ENCODE peak calls at places on chromosomes 2 and 18, in four cellular contexts. A, T, F and J are unnamed samples.

GRCh38 chr18:22703883-22704626 is 229.1 kb upstream of the RBBP8 start:
- DNase-seq in T (peak), A (no peak), F (no peak), J (peak)

GRCh38 chr2:78778756-78779510 is 246.6 kb upstream of the REG3G start:
- DNase-seq in A (no peak), F (no peak), T (no peak), J (no peak)

GRCh38 chr2:222732774-222733173 is 61.3 kb downstream of the MOGAT1 start:
- DNase-seq in T (no peak), F (no peak), A (no peak), J (no peak)

GRCh38 chr2:74374509-74375205 is 5.5 kb downstream of the DCTN1 start:
- DNase-seq in A (no peak), T (no peak), F (no peak), J (peak)

GRCh38 chr2:224969095-224969494 is 73.2 kb downstream of the DOCK10 start:
- DNase-seq in T (no peak), A (no peak), F (no peak), J (no peak)

GRCh38 chr18:79315589-79315988 is 80.1 kb upstream of the NFATC1 start:
- DNase-seq in A (no peak), T (no peak), F (no peak), J (no peak)

GRCh38 chr2:173496746-173497145 is 142.1 kb downstream of the CDCA7 start:
- DNase-seq in A (no peak), T (no peak), F (no peak), J (no peak)

GRCh38 chr2:205776139-205776538 is 93.8 kb downstream of the NRP2 start:
- DNase-seq in A (no peak), F (peak), T (peak), J (no peak)

GRCh38 chr2:53500181-53500580 is 267.4 kb upstream of the CHAC2 start:
- DNase-seq in A (no peak), F (no peak), T (no peak), J (no peak)

GRCh38 chr2:86704482-86704971 is 15.6 kb upstream of the RMND5A start:
- DNase-seq in A (no peak), T (no peak), F (no peak), J (no peak)

GRCh38 chr2:120383191-120383590 is 37.3 kb downstream of the INHBB start:
- DNase-seq in F (no peak), T (no peak), A (no peak), J (no peak)

GRCh38 chr2:53826587-53827397 is 33.0 kb downstream of the GPR75 start:
- DNase-seq in T (no peak), F (no peak), A (no peak), J (no peak)

GRCh38 chr18:49019446-49020045 is 68.8 kb upstream of the SMAD7 start:
- DNase-seq in T (no peak), F (no peak), A (no peak), J (no peak)

GRCh38 chr2:85504434-85505261 is 34.3 kb upstream of the MAT2A start:
- DNase-seq in T (no peak), A (no peak), F (peak), J (no peak)

GRCh38 chr2:43818761-43819160 is 19.9 kb downstream of the ABCG5 start:
- DNase-seq in F (no peak), A (no peak), T (no peak), J (no peak)

GRCh38 chr2:44295113-44295512 is 19.8 kb downstream of the SLC3A1 start:
- DNase-seq in F (no peak), A (no peak), T (no peak), J (no peak)

GRCh38 chr18:73283032-73283431 is 415.2 kb upstream of the NETO1 start:
- DNase-seq in F (no peak), T (no peak), A (no peak), J (no peak)

GRCh38 chr2:165016772-165017411 is 61.6 kb upstream of the SLC38A11 start:
- DNase-seq in F (no peak), A (no peak), T (no peak), J (peak)

GRCh38 chr2:158676696-158677095 is 118.4 kb upstream of the DAPL1 start:
- DNase-seq in F (no peak), T (no peak), A (no peak), J (no peak)

GRCh38 chr2:56267412-56267788 is 83.6 kb downstream of the CCDC85A start:
- DNase-seq in F (no peak), A (no peak), T (no peak), J (no peak)

GRCh38 chr2:99836670-99837069 is 305.7 kb downstream of the AFF3 start:
- DNase-seq in T (no peak), A (no peak), F (no peak), J (no peak)

GRCh38 chr2:74821177-74822124 is 12.5 kb upstream of the HK2 start:
- DNase-seq in T (no peak), A (no peak), F (no peak), J (no peak)

GRCh38 chr2:9170458-9171130 is 36.0 kb upstream of the ASAP2 start:
- DNase-seq in A (no peak), T (no peak), F (no peak), J (no peak)

GRCh38 chr2:210224660-210225460 is at the start of gene ACADL:
- DNase-seq in T (no peak), F (peak), A (no peak), J (no peak)

GRCh38 chr2:37529830-37530452 is 141.5 kb downstream of the CDC42EP3 start:
- DNase-seq in F (no peak), A (no peak), T (no peak), J (no peak)

GRCh38 chr2:158060160-158060861 is 41.4 kb upstream of the UPP2 start:
- DNase-seq in F (no peak), T (no peak), A (no peak), J (no peak)

GRCh38 chr18:67463829-67464228 is 52.7 kb downstream of the DSEL start:
- DNase-seq in F (no peak), T (no peak), A (no peak), J (no peak)

GRCh38 chr18:75070235-75070624 is 138.7 kb downstream of the PTGR3 start:
- DNase-seq in A (no peak), F (no peak), T (no peak), J (no peak)

GRCh38 chr2:188333751-188334524 is 42.3 kb downstream of the GULP1 start:
- DNase-seq in T (no peak), A (no peak), F (no peak), J (no peak)

GRCh38 chr2:241620419-241620769 is 16.6 kb downstream of the THAP4 start:
- DNase-seq in F (no peak), T (no peak), A (no peak), J (no peak)

GRCh38 chr2:54579682-54580349 is 123.7 kb downstream of the SPTBN1 start:
- DNase-seq in T (no peak), F (no peak), A (peak), J (no peak)

GRCh38 chr2:29343830-29344229 is 228.6 kb downstream of the CLIP4 start:
- DNase-seq in A (no peak), T (no peak), F (no peak), J (no peak)

GRCh38 chr2:129233751-129234406 is 745.6 kb upstream of the RAB6C start:
- DNase-seq in T (no peak), F (no peak), A (no peak), J (no peak)

GRCh38 chr2:26504002-26504401 is 26.1 kb upstream of the OTOF start:
- DNase-seq in A (no peak), F (no peak), T (no peak), J (no peak)

GRCh38 chr2:45044916-45045315 is 35.7 kb upstream of the SIX2 start:
- DNase-seq in T (no peak), F (no peak), A (no peak), J (no peak)

GRCh38 chr18:22550366-22550765 is 132.7 kb upstream of the CTAGE1 start:
- DNase-seq in T (no peak), F (no peak), A (no peak), J (no peak)

GRCh38 chr2:160411167-160411566 is 82.4 kb downstream of the RBMS1 start:
- DNase-seq in T (no peak), A (no peak), F (no peak), J (no peak)